ENCODE peak calls at places on chromosomes 6 and 20, in four cellular contexts. N, V, U and J are unnamed samples.

GRCh38 chr6:101783287-101783686 is 389.8 kb downstream of the GRIK2 start:
- DNase-seq in U (no peak), V (no peak), N (no peak), J (no peak)

GRCh38 chr6:118706702-118707101 is 55.3 kb upstream of the CEP85L start:
- DNase-seq in V (no peak), N (no peak), U (no peak), J (no peak)

GRCh38 chr20:31869942-31870702 is at the start of the genes DUSP15 and TTLL9:
- DNase-seq in U (peak), N (peak), V (no peak), J (no peak)

GRCh38 chr20:49866051-49866450 is 49.3 kb downstream of the SPATA2 start:
- DNase-seq in V (no peak), N (no peak), U (no peak), J (no peak)

GRCh38 chr6:18507018-18507415 is 119.9 kb downstream of the RNF144B start:
- DNase-seq in U (no peak), V (no peak), N (no peak), J (no peak)

GRCh38 chr20:63090052-63090451 is 83.3 kb upstream of the BHLHE23 start:
- DNase-seq in U (no peak), V (peak), N (peak), J (no peak)

GRCh38 chr6:138377844-138378243 is at the start of gene SMIM28:
- DNase-seq in U (no peak), N (no peak), V (no peak), J (no peak)

GRCh38 chr6:45743028-45743615 is 272.5 kb downstream of the CLIC5 start:
- DNase-seq in U (no peak), N (no peak), V (no peak), J (no peak)

GRCh38 chr6:104689551-104690205 is 170.0 kb downstream of the HACE1 start:
- DNase-seq in U (peak), V (no peak), N (no peak), J (no peak)

GRCh38 chr6:79057746-79058145 is 20.3 kb downstream of the PHIP start:
- DNase-seq in U (no peak), V (no peak), N (no peak), J (no peak)